ENCODE peak calls at places on chromosomes 5 and 9, in nine cellular contexts. Z is lower leg skin, B is epithelial cell of esophagus, T is fibroblast of lung, M is body of pancreas, R is choroid plexus epithelial cell, J is WERI-Rb-1, S is PC-9, A is AG04449. W is an unnamed sample.

GRCh38 chr5:52743970-52744369 is 43.7 kb upstream of the ITGA1 start:
- DNase-seq in Z (no peak), B (peak), R (peak), T (peak), M (peak), S (no peak), J (no peak), A (no peak), W (peak)

GRCh38 chr5:55030220-55030619 is 6.2 kb downstream of the GZMK start:
- DNase-seq in T (no peak), B (no peak), J (no peak), Z (no peak), S (no peak), M (no peak), R (peak), A (no peak), W (no peak)

GRCh38 chr5:127697894-127698600 is 5.1 kb upstream of the CCDC192 start:
- DNase-seq in R (peak), T (peak), A (no peak), B (peak), S (no peak), M (peak), Z (no peak), J (no peak), W (peak)

GRCh38 chr9:2227468-2227867 is 212.3 kb downstream of the SMARCA2 start:
- DNase-seq in J (no peak), T (peak), M (peak), S (no peak), R (no peak), B (peak), Z (no peak), A (no peak), W (peak)

GRCh38 chr5:11904270-11904906 is at the start of gene CTNND2:
- DNase-seq in A (no peak), M (peak), B (peak), J (peak), R (peak), T (peak), Z (no peak), S (no peak), W (no peak)

GRCh38 chr5:150522504-150523464 is 14.9 kb downstream of the NDST1 start:
- DNase-seq in B (no peak), M (peak), S (no peak), J (no peak), T (no peak), R (no peak), Z (no peak), A (no peak), W (no peak)

GRCh38 chr5:97297063-97297715 is 114.1 kb upstream of the RIOK2 start:
- DNase-seq in A (no peak), J (peak), R (peak), M (no peak), B (peak), Z (no peak), S (peak), T (peak), W (peak)

GRCh38 chr9:37408933-37409710 is 13.4 kb upstream of the GRHPR start:
- DNase-seq in J (no peak), R (no peak), A (no peak), T (no peak), S (peak), B (no peak), Z (no peak), M (no peak), W (no peak)

GRCh38 chr5:36305571-36306326 is 4.0 kb upstream of the RANBP3L start:
- DNase-seq in B (peak), Z (no peak), A (no peak), S (peak), R (peak), T (peak), J (peak), M (peak), W (peak)

GRCh38 chr5:158080112-158080511 is 221.2 kb upstream of the CLINT1 start:
- DNase-seq in R (no peak), B (no peak), Z (no peak), M (no peak), J (no peak), A (no peak), S (no peak), T (no peak), W (no peak)

GRCh38 chr9:130448035-130448624 is 3.4 kb downstream of the ASS1 start:
- DNase-seq in T (no peak), J (peak), A (no peak), R (peak), B (peak), Z (no peak), M (no peak), S (peak), W (peak)

GRCh38 chr5:53091304-53091703 is 18.3 kb downstream of the MOCS2 start:
- DNase-seq in J (no peak), A (no peak), B (peak), R (peak), M (no peak), Z (no peak), S (no peak), T (peak), W (peak)

GRCh38 chr5:88881566-88881965 is 1.4 kb downstream of the MEF2C start:
- DNase-seq in M (peak), T (no peak), S (no peak), B (no peak), J (no peak), A (no peak), R (peak), Z (no peak), W (peak)

GRCh38 chr5:67935908-67936573 is 279.5 kb upstream of the PIK3R1 start:
- DNase-seq in J (no peak), R (peak), S (no peak), Z (no peak), M (peak), T (peak), A (no peak), B (no peak), W (no peak)

GRCh38 chr5:15693036-15693728 is 193.2 kb downstream of the FBXL7 start:
- DNase-seq in Z (no peak), B (no peak), A (no peak), M (no peak), J (no peak), T (peak), S (no peak), R (no peak), W (no peak)

GRCh38 chr9:110006657-110007056 is 201.3 kb downstream of the C9orf152 start:
- DNase-seq in M (no peak), T (no peak), J (peak), B (no peak), A (no peak), S (no peak), R (no peak), Z (no peak), W (no peak)

GRCh38 chr5:142748568-142749249 is 21.5 kb upstream of the ARHGAP26 start:
- DNase-seq in M (peak), T (no peak), Z (no peak), B (peak), S (no peak), J (peak), R (peak), A (no peak), W (no peak)

GRCh38 chr5:36696059-36696673 is 89.8 kb downstream of the SLC1A3 start:
- DNase-seq in A (no peak), B (peak), M (peak), Z (peak), T (peak), J (peak), S (peak), R (peak), W (peak)

GRCh38 chr5:9869616-9870288 is 239.6 kb upstream of the TAS2R1 start:
- DNase-seq in T (peak), Z (no peak), M (no peak), A (peak), J (no peak), S (no peak), B (peak), R (peak), W (peak)

GRCh38 chr9:135240871-135241311 is 153.4 kb downstream of the OLFM1 start:
- DNase-seq in S (no peak), A (no peak), B (no peak), R (no peak), Z (no peak), M (no peak), T (no peak), J (no peak), W (no peak)

GRCh38 chr9:72022846-72023245 is 37.6 kb downstream of the C9orf57 start:
- DNase-seq in B (peak), Z (no peak), M (no peak), T (peak), A (peak), S (no peak), J (peak), R (peak), W (peak)

GRCh38 chr5:154995679-154996078 is 17.9 kb upstream of the KIF4B start:
- DNase-seq in R (no peak), T (no peak), S (no peak), B (no peak), J (peak), A (no peak), Z (no peak), M (no peak), W (no peak)

GRCh38 chr9:581673-582497 is 259.6 kb upstream of the DMRT1 start:
- DNase-seq in M (peak), Z (no peak), J (peak), B (no peak), T (no peak), A (no peak), S (no peak), R (peak), W (no peak)
- TF ChIP-seq CTCF in M (no peak), Z (no peak), J (peak), B (peak), T (peak), A (peak), S (peak), R (peak), W (peak)

GRCh38 chr5:139205144-139205543 is 7.0 kb upstream of the SIL1 start:
- DNase-seq in J (no peak), S (no peak), Z (no peak), A (no peak), T (no peak), R (no peak), B (no peak), M (no peak), W (no peak)
- H3K4me3 ChIP-seq in J (no peak), S (no peak), Z (no peak), A (no peak), T (no peak), R (no peak), B (no peak), M (no peak), W (no peak)

GRCh38 chr9:128159784-128160602 is at the start of gene BBLN:
- DNase-seq in B (peak), Z (peak), J (peak), M (peak), T (peak), S (peak), A (peak), R (peak), W (peak)
- TF ChIP-seq CTCF in B (no peak), Z (no peak), J (no peak), M (no peak), T (no peak), S (no peak), A (no peak), R (no peak), W (no peak)

DNA sequence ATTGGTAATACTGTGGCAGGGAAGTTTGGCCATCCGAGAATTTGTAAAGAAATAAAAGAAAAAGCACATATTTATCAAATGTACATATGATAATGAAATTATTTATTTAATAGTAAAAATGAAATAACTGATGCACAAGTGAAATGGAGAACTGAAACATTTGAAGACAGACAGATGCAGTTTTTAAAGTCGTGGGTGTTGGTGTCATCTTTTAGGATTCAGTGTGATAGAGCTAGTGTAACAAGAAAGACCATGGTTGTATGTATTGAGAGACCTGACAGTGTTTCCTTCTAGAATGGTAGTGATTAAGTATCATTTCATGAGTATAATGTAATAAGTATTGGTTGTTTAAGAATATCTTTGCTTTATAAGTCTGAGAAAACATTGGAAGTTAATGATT is 2.4 kb downstream of the SEC61B start:
- DNase-seq in A (no peak), M (no peak), T (no peak), J (no peak), R (no peak), B (no peak), Z (no peak), S (no peak), W (no peak)
- H3K4me3 ChIP-seq in A (no peak), M (no peak), T (no peak), J (no peak), R (no peak), B (no peak), Z (no peak), S (no peak), W (no peak)

DNA sequence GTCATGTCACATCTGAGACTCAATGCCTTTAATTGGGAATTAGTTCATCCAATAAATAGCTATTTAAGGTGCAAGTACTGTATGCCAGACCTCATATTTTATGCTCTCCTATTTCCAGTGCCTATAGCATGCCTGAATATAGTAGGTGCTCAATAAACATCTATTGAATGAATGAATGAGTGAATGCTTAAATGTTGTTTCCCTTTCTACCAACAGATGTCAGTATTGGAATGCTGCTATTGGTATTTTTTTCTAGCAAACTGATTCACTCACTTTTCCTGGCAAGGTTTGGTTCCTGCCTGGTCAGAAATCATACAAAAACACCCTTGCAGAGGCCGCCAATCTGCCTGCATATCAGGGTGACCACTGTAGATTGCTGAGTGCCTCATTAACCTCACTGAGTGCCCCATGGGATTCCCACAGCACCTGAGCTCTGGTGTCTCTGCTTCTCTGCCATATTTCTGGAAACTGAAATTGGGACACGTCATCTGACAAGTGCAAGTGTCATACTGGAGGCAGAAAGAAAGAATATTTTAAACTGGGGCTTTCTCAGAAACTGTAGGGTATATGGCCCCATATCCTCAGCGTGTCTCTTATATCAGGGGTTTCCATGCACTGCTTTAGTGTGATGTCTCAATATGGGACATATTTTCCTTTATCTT is 359.7 kb downstream of the TRIM32 start:
- DNase-seq in J (no peak), M (no peak), Z (no peak), A (no peak), R (peak), B (no peak), S (no peak), T (no peak), W (no peak)
- TF ChIP-seq CTCF in J (peak), M (no peak), Z (no peak), A (no peak), R (peak), B (peak), S (peak), T (no peak), W (no peak)

W was measured in fibroblast of villous mesenchyme.